ENCODE peak calls at places on chromosomes 11 and 22, in five cellular contexts. T is mammary epithelial cell; K is lower lobe of right lung; U is CD8-positive, alpha-beta memory T cell; Q is stomach. N is an unnamed sample. For H3K9me3, the result is how much of the 10 kb centered on the place peaks cover.

GRCh38 chr22:39656495-39657490 is 86.2 kb downstream of the CACNA1I start:
- DNase-seq in T (no peak), K (no peak), U (no peak), Q (no peak), N (no peak)

GRCh38 chr11:63762662-63763505 is 5.7 kb downstream of the ZFTA start:
- DNase-seq in T (no peak), K (no peak), U (no peak), Q (peak), N (peak)

GRCh38 chr11:45405916-45406670 is 120.0 kb upstream of the SYT13 start:
- DNase-seq in T (no peak), K (no peak), U (no peak), Q (peak), N (no peak)

GRCh38 chr11:113176561-113176960 is 137.8 kb upstream of the TTC12 start:
- DNase-seq in T (no peak), K (no peak), U (no peak), Q (no peak), N (no peak)

GRCh38 chr22:18996376-18996900 is 60.3 kb upstream of the PRODH start:
- DNase-seq in T (no peak), K (no peak), U (no peak), Q (no peak), N (no peak)

GRCh38 chr11:14974021-14974698 is 2.0 kb upstream of the CALCA start:
- DNase-seq in T (no peak), K (no peak), U (no peak), Q (no peak), N (no peak)

GRCh38 chr11:102568851-102569250 is 38.3 kb upstream of the MMP7 start:
- DNase-seq in T (no peak), K (no peak), U (no peak), Q (no peak), N (no peak)

GRCh38 chr11:102064316-102064715 is 17.1 kb downstream of the CFAP300 start:
- DNase-seq in T (peak), K (no peak), U (no peak), Q (no peak), N (no peak)

GRCh38 chr11:111334495-111335123 is 36.3 kb downstream of the POU2AF3 start:
- DNase-seq in T (no peak), K (no peak), U (no peak), Q (peak), N (no peak)

GRCh38 chr11:20451568-20451967 is 64.1 kb downstream of the PRMT3 start:
- DNase-seq in T (peak), K (no peak), U (no peak), Q (no peak), N (no peak)

GRCh38 chr11:112310414-112310813 is 49.8 kb upstream of the PLET1 start:
- DNase-seq in T (peak), K (no peak), U (no peak), Q (no peak), N (no peak)

GRCh38 chr11:64339754-64340408 is at the start of gene CCDC88B:
- DNase-seq in T (no peak), K (peak), U (peak), Q (peak), N (peak)

GRCh38 chr22:44276041-44276440 is 36.7 kb downstream of the SHISAL1 start:
- DNase-seq in T (no peak), K (no peak), U (no peak), Q (no peak), N (no peak)

GRCh38 chr11:99822846-99823565 is 802.3 kb downstream of the CNTN5 start:
- DNase-seq in T (no peak), K (no peak), U (no peak), Q (no peak), N (no peak)

GRCh38 chr11:24457985-24458384 is 38.9 kb upstream of the LUZP2 start:
- DNase-seq in T (no peak), K (no peak), U (no peak), Q (no peak), N (no peak)

GRCh38 chr11:86983071-86983488 is 27.9 kb upstream of the FZD4 start:
- DNase-seq in T (peak), K (peak), U (no peak), Q (peak), N (peak)

GRCh38 chr11:78833237-78833636 is 258.6 kb upstream of the NARS2 start:
- DNase-seq in T (no peak), K (no peak), U (no peak), Q (no peak), N (no peak)

GRCh38 chr11:14500181-14500651 is 605 bp upstream of the COPB1 start:
- DNase-seq in T (peak), K (peak), U (peak), Q (peak), N (peak)

GRCh38 chr11:82782825-82783374 is 49.2 kb upstream of the FAM181B start:
- DNase-seq in T (no peak), K (no peak), U (no peak), Q (no peak), N (no peak)

GRCh38 chr11:112289588-112290461 is 29.2 kb upstream of the PLET1 start:
- DNase-seq in T (peak), K (peak), U (peak), Q (peak), N (peak)

GRCh38 chr11:32224580-32224979 is 133.7 kb downstream of the RCN1 start:
- DNase-seq in T (no peak), K (no peak), U (no peak), Q (no peak), N (no peak)

GRCh38 chr22:39169797-39170466 is 17.5 kb upstream of the CBX7 start:
- DNase-seq in T (no peak), K (no peak), U (no peak), Q (no peak), N (no peak)

GRCh38 chr11:76086713-76087635 is 119.3 kb downstream of the WNT11 start:
- DNase-seq in T (no peak), K (no peak), U (no peak), Q (no peak), N (no peak)

GRCh38 chr11:61061081-61061826 is 41.0 kb upstream of the CD5 start:
- DNase-seq in T (peak), K (no peak), U (peak), Q (no peak), N (no peak)

GRCh38 chr11:3022300-3022967 is 30.3 kb upstream of the NAP1L4 start:
- DNase-seq in T (peak), K (no peak), U (no peak), Q (no peak), N (no peak)

GRCh38 chr11:1223346-1224108 is 661 bp downstream of the MUC5B start:
- DNase-seq in T (no peak), K (peak), U (no peak), Q (no peak), N (no peak)

GRCh38 chr11:124970925-124971324 is 16.9 kb downstream of the CCDC15 start:
- DNase-seq in T (peak), K (no peak), U (no peak), Q (no peak), N (no peak)

GRCh38 chr11:72308226-72309073 is 64.5 kb upstream of the PHOX2A start:
- DNase-seq in T (peak), K (no peak), U (no peak), Q (no peak), N (no peak)

GRCh38 chr22:39994046-39994565 is 648 bp upstream of the FAM83F start:
- DNase-seq in T (no peak), K (no peak), U (no peak), Q (no peak), N (no peak)

GRCh38 chr11:122439911-122440782 is 215.4 kb upstream of the UBASH3B start:
- DNase-seq in T (no peak), K (no peak), U (no peak), Q (no peak), N (peak)

GRCh38 chr11:67732045-67732787 is 57.8 kb upstream of the ALDH3B2 start:
- DNase-seq in T (no peak), K (no peak), U (peak), Q (no peak), N (no peak)

GRCh38 chr11:6738590-6738989 is 33.2 kb downstream of the OR2AG2 start:
- DNase-seq in T (no peak), K (no peak), U (no peak), Q (no peak), N (no peak)

GRCh38 chr11:70719516-70719915 is 321.2 kb downstream of the CTTN start:
- DNase-seq in T (no peak), K (peak), U (no peak), Q (no peak), N (no peak)

GRCh38 chr11:70716986-70717775 is 318.9 kb downstream of the CTTN start:
- DNase-seq in T (no peak), K (peak), U (no peak), Q (no peak), N (no peak)

GRCh38 chr11:70715636-70716035 is 317.3 kb downstream of the CTTN start:
- DNase-seq in T (no peak), K (no peak), U (no peak), Q (no peak), N (no peak)

GRCh38 chr11:70720291-70720690 is 322.0 kb downstream of the CTTN start:
- DNase-seq in T (no peak), K (peak), U (no peak), Q (no peak), N (no peak)

GRCh38 chr11:70717961-70718595 is 319.7 kb downstream of the CTTN start:
- DNase-seq in T (no peak), K (peak), U (no peak), Q (no peak), N (no peak)
- H3K9me3 ChIP-seq in T (under half), K (under half), U (under half), Q (under half), N (under half)

DNA sequence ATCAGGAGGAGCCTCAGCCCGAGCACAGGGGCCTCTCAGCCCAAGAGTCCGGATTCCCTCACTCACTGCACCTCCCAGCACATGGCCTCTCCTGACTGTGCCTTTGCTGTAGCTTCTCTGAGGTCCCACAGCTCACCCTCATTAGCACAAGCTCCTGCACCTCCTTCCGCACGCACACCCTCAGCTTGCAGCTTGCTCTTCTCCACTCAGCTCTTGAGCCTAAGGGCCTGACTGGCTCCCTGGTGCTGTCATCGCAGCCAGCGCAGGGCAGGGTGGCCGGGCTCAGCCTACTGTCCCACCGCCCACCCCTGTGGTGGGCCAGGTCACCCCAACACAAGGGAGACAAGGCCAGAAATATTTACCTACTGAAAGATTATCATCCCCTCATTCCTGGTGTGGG is 29.2 kb upstream of the IGSF9B start:
- DNase-seq in T (no peak), K (no peak), U (no peak), Q (no peak), N (no peak)
- H3K27ac ChIP-seq in T (no peak), K (no peak), U (no peak), Q (no peak), N (no peak)

DNA sequence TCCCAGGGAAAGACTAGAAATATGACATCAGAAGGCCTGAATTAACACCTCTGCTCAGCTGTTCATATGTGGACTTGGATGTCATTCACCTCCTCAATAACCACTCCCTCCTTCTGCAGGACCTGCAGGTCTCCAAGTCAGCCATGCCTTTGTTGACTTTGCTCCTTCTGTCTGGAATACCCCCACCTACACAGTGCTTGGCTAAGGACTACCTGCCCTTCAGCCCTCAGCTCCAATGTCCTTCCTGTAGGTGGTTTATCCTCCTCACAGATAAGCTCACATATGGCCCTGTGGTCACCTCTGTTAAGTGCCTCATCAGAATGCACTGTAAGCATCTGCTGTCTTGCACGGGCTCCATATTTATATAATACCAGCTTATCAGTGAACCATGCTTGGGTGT is 26.3 kb upstream of the FAT3 start:
- DNase-seq in T (no peak), K (no peak), U (no peak), Q (no peak), N (no peak)
- H3K9me3 ChIP-seq in T (under half), K (under half), U (under half), Q (under half), N (under half)

DNA sequence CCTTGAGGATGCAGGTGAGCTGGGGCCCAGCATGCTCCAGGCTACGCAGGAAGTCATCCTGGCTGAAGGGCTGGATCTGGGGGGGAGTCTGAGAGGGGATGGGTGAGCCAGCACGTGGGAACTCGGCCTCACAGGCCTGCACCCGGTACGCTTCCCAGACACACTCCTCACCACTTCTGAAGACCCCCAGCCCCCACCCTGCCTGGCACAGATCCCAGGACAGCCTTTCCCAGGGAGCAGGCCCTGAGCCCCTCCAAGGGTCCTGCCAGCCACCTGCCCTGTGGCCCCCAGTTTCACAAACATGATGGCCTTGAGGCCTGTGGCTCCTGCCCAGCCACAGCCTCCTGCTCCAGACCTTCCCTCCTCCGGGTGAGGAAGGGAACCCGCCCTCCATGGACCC is 5.6 kb upstream of the PLXNB2 start:
- DNase-seq in T (no peak), K (peak), U (no peak), Q (no peak), N (no peak)
- H3K27ac ChIP-seq in T (no peak), K (no peak), U (no peak), Q (no peak), N (no peak)

GRCh38 chr22:47558828-47559700 is 796.6 kb downstream of the TBC1D22A start:
- DNase-seq in T (no peak), K (no peak), U (no peak), Q (no peak), N (no peak)

GRCh38 chr22:47563406-47564157 is 801.1 kb downstream of the TBC1D22A start:
- DNase-seq in T (no peak), K (no peak), U (no peak), Q (no peak), N (no peak)

GRCh38 chr22:47564158-47564450 is 801.7 kb downstream of the TBC1D22A start:
- DNase-seq in T (no peak), K (no peak), U (no peak), Q (no peak), N (no peak)

GRCh38 chr22:47561766-47562165 is 799.3 kb downstream of the TBC1D22A start:
- DNase-seq in T (no peak), K (no peak), U (no peak), Q (no peak), N (no peak)

DNA sequence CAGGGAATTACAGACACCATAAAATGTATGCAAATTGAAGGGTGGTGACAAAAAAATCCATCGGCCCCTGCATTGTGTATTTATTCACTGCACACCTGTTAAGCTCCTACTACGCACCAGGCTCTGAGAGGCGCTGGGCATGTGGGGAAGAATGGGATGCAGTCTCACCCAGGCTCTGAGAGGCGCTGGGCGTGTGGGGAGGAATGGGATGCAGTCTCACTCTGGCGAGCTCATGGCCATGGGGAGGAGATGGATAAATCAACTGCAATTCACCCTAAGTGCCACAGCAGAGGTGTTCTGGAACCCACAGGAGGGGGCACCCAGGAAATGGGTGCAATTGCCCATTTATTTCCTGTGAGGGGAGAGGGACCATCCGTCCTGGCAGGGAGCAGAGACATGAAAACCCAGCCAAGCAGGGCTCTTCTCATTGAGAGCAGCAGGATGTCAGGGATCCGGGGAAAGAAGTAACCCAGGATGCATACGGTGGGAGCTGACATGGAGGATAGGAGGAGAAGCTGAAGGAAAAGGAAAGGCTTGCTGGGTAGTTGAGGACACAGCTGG is 798.7 kb downstream of the TBC1D22A start:
- DNase-seq in T (no peak), K (no peak), U (no peak), Q (no peak), N (no peak)
- H3K9me3 ChIP-seq in T (under half), K (under half), U (under half), Q (under half), N (under half)

GRCh38 chr11:12682730-12683500 is 8.7 kb downstream of the TEAD1 start:
- DNase-seq in T (no peak), K (no peak), U (no peak), Q (no peak), N (no peak)

GRCh38 chr11:12680940-12681258 is 6.7 kb downstream of the TEAD1 start:
- DNase-seq in T (no peak), K (no peak), U (no peak), Q (no peak), N (no peak)

GRCh38 chr11:12682288-12682687 is 8.1 kb downstream of the TEAD1 start:
- DNase-seq in T (no peak), K (no peak), U (no peak), Q (no peak), N (no peak)

GRCh38 chr11:12680246-12680939 is 6.2 kb downstream of the TEAD1 start:
- DNase-seq in T (peak), K (peak), U (no peak), Q (peak), N (peak)

GRCh38 chr11:12681462-12681861 is 7.2 kb downstream of the TEAD1 start:
- DNase-seq in T (no peak), K (no peak), U (no peak), Q (no peak), N (no peak)
- H3K27ac ChIP-seq in T (no peak), K (no peak), U (no peak), Q (peak), N (peak)

GRCh38 chr11:97461934-97462333 is 1072.1 kb downstream of the JRKL start:
- DNase-seq in T (no peak), K (no peak), U (no peak), Q (no peak), N (no peak)

GRCh38 chr11:97460091-97460490 is 1070.3 kb downstream of the JRKL start:
- DNase-seq in T (no peak), K (no peak), U (no peak), Q (no peak), N (no peak)

GRCh38 chr11:97461044-97461880 is 1071.4 kb downstream of the JRKL start:
- DNase-seq in T (no peak), K (no peak), U (no peak), Q (no peak), N (no peak)

DNA sequence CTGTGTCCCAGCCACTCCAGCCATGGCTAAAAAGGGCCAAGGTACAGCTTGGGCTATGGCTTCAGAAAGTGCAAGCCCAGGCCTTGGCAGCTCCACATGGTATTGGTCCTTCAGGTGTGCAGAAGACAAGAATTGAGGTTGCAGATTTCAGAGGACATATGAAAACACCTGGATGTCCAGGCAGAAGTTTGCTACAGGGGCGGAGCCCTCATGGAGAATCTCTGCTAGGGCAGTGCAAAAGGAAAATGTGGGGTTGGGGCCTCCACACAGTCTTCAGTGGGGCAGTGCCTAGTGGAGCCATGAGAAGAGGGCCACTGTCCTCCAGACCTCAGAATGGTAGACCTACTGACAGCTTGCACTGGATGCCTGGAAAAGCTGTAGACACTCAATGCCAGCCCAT is 1074.1 kb downstream of the JRKL start:
- DNase-seq in T (no peak), K (no peak), U (no peak), Q (no peak), N (no peak)
- H3K9me3 ChIP-seq in T (under half), K (under half), U (under half), Q (under half), N (under half)

N was measured in left ventricle myocardium inferior.